ENCODE peak calls at places on chromosomes 2 and 18, in five cellular contexts. One of them, this sample, is unnamed. For H3K4me1, the result is how much of the 10 kb centered on the place peaks cover.

GRCh38 chr2:118374974-118375745 is 286.9 kb downstream of the INSIG2 start:
- DNase-seq in MM.1S: no peak
- DNase-seq in transverse colon: no peak
- DNase-seq in cardiac muscle cell: no peak
- DNase-seq in ovary: no peak
- DNase-seq in this sample: no peak

GRCh38 chr2:70931376-70932000 is 4.2 kb upstream of the ATP6V1B1 start:
- DNase-seq in MM.1S: no peak
- DNase-seq in ovary: no peak
- DNase-seq in transverse colon: no peak
- DNase-seq in cardiac muscle cell: no peak
- DNase-seq in this sample: no peak

GRCh38 chr2:129868151-129868550 is 111.3 kb upstream of the RAB6C start:
- DNase-seq in MM.1S: no peak
- DNase-seq in cardiac muscle cell: no peak
- DNase-seq in transverse colon: no peak
- DNase-seq in ovary: no peak
- DNase-seq in this sample: no peak

GRCh38 chr2:127324635-127325034 is 30.7 kb upstream of the ERCC3 start:
- DNase-seq in ovary: no peak
- DNase-seq in MM.1S: peak
- DNase-seq in cardiac muscle cell: peak
- DNase-seq in transverse colon: no peak
- DNase-seq in this sample: peak

GRCh38 chr2:127448526-127448925 is 30.3 kb downstream of the PROC start:
- DNase-seq in MM.1S: no peak
- DNase-seq in ovary: no peak
- DNase-seq in transverse colon: no peak
- DNase-seq in cardiac muscle cell: no peak
- DNase-seq in this sample: no peak

GRCh38 chr2:171547720-171548119 is 25.4 kb downstream of the CYBRD1 start:
- DNase-seq in cardiac muscle cell: no peak
- DNase-seq in MM.1S: no peak
- DNase-seq in transverse colon: no peak
- DNase-seq in ovary: no peak
- DNase-seq in this sample: no peak

GRCh38 chr2:202014328-202015034 is 19.2 kb upstream of the FZD7 start:
- DNase-seq in transverse colon: no peak
- DNase-seq in ovary: no peak
- DNase-seq in MM.1S: no peak
- DNase-seq in cardiac muscle cell: no peak
- DNase-seq in this sample: peak

GRCh38 chr18:31509571-31509970 is 11.6 kb downstream of the DSG2 start:
- DNase-seq in MM.1S: no peak
- DNase-seq in cardiac muscle cell: no peak
- DNase-seq in ovary: no peak
- DNase-seq in transverse colon: no peak
- DNase-seq in this sample: no peak

GRCh38 chr2:88828397-88829137 is 137.1 kb downstream of the RPIA start:
- DNase-seq in MM.1S: no peak
- DNase-seq in ovary: no peak
- DNase-seq in cardiac muscle cell: no peak
- DNase-seq in transverse colon: no peak
- DNase-seq in this sample: no peak

GRCh38 chr2:70779911-70780580 is 10.4 kb downstream of the FIGLA start:
- DNase-seq in transverse colon: no peak
- DNase-seq in ovary: no peak
- DNase-seq in cardiac muscle cell: no peak
- DNase-seq in MM.1S: no peak
- DNase-seq in this sample: no peak

GRCh38 chr2:180739070-180739469 is 241.3 kb upstream of the UBE2E3 start:
- DNase-seq in transverse colon: no peak
- DNase-seq in ovary: no peak
- DNase-seq in MM.1S: no peak
- DNase-seq in cardiac muscle cell: no peak
- DNase-seq in this sample: no peak

GRCh38 chr2:228181098-228182019 is at the start of gene SPHKAP:
- DNase-seq in ovary: no peak
- DNase-seq in cardiac muscle cell: peak
- DNase-seq in transverse colon: no peak
- DNase-seq in MM.1S: no peak
- DNase-seq in this sample: no peak
- H3K4me3 ChIP-seq in ovary: no peak
- H3K4me3 ChIP-seq in cardiac muscle cell: peak
- H3K4me3 ChIP-seq in transverse colon: no peak
- H3K4me3 ChIP-seq in MM.1S: no peak
- H3K4me3 ChIP-seq in this sample: no peak

DNA sequence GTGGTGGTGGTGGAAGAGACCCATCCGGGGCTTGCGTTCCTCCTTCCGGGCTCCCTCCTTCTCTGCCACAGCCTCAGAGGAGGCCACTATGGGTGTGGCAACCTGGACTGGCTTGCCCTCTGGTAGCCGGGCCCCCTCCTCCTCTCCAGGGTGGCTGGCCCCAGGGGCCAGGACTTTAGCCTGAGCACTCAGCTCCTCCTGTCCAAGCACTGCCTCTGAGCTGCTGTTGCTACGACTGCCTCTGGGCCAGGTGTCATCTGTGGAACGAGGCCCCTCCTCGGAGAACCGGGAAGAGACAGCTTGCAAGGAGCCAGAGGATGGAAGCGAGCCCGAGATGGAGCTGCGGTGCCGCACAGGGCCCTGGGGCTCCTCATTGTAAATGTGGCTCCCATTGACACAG is 16.7 kb upstream of the SFXN5 start:
- DNase-seq in cardiac muscle cell: no peak
- DNase-seq in MM.1S: no peak
- DNase-seq in ovary: no peak
- DNase-seq in transverse colon: no peak
- DNase-seq in this sample: no peak
- H3K4me1 ChIP-seq in cardiac muscle cell: under half
- H3K4me1 ChIP-seq in MM.1S: under half
- H3K4me1 ChIP-seq in ovary: under half
- H3K4me1 ChIP-seq in transverse colon: under half
- H3K4me1 ChIP-seq in this sample: under half

GRCh38 chr18:7873316-7873715 is 306.2 kb downstream of the PTPRM start:
- DNase-seq in transverse colon: no peak
- DNase-seq in MM.1S: no peak
- DNase-seq in cardiac muscle cell: no peak
- DNase-seq in ovary: no peak
- DNase-seq in this sample: no peak

GRCh38 chr18:7876354-7876753 is 309.2 kb downstream of the PTPRM start:
- DNase-seq in cardiac muscle cell: no peak
- DNase-seq in transverse colon: no peak
- DNase-seq in ovary: no peak
- DNase-seq in MM.1S: no peak
- DNase-seq in this sample: no peak

GRCh38 chr18:7871560-7872456 is 304.7 kb downstream of the PTPRM start:
- DNase-seq in MM.1S: no peak
- DNase-seq in transverse colon: no peak
- DNase-seq in cardiac muscle cell: no peak
- DNase-seq in ovary: no peak
- DNase-seq in this sample: no peak

GRCh38 chr18:7872569-7872968 is 305.5 kb downstream of the PTPRM start:
- DNase-seq in MM.1S: no peak
- DNase-seq in transverse colon: no peak
- DNase-seq in ovary: no peak
- DNase-seq in cardiac muscle cell: peak
- DNase-seq in this sample: no peak

DNA sequence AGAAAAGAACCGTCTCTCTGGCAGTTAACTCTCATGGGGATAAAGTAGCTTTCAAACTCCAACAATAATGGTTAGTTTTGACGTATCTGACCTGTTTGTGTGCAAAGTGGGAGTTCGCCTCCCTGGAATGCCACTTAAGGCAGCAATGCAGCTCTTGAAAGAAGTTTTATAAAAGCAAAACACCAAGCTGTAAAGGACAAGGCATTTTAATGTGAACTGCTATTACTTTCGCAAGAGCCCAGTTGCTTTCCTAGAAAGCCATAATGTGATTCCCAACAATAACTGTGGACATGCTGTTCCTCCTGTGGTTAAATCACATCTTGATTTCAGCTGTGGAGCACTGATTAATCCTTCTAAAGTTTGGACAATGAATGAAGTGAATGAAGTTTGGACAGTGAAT is 303.7 kb downstream of the PTPRM start:
- DNase-seq in cardiac muscle cell: no peak
- DNase-seq in MM.1S: no peak
- DNase-seq in transverse colon: no peak
- DNase-seq in ovary: no peak
- DNase-seq in this sample: no peak
- TF ChIP-seq CTCF in cardiac muscle cell: no peak
- TF ChIP-seq CTCF in MM.1S: no peak
- TF ChIP-seq CTCF in transverse colon: no peak
- TF ChIP-seq CTCF in ovary: no peak
- TF ChIP-seq CTCF in this sample: no peak

DNA sequence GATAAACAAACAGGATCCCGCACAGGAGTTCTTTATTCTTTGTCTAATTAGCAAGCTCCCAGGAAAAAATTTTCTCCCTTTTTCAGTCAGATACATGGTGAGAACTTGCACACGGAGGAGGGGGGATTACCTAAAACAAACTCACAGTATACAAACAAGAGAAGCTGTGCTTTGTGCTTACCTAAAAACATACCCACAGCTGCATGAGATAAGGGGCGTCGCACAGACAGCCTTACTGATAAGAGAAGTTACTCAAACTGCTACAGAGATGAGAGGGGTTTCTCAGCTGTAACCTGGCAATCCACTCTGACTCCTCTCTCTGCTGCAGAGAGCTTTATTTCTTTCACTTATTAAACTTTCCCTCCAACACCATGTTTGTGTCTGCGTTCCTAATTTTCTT is 32.9 kb upstream of the ST3GAL5 start:
- DNase-seq in ovary: no peak
- DNase-seq in MM.1S: no peak
- DNase-seq in cardiac muscle cell: no peak
- DNase-seq in transverse colon: no peak
- DNase-seq in this sample: no peak
- H3K4me3 ChIP-seq in ovary: no peak
- H3K4me3 ChIP-seq in MM.1S: no peak
- H3K4me3 ChIP-seq in cardiac muscle cell: no peak
- H3K4me3 ChIP-seq in transverse colon: no peak
- H3K4me3 ChIP-seq in this sample: no peak

GRCh38 chr2:55029098-55029497 is 21.2 kb downstream of the RTN4 start:
- DNase-seq in transverse colon: no peak
- DNase-seq in MM.1S: no peak
- DNase-seq in cardiac muscle cell: no peak
- DNase-seq in ovary: no peak
- DNase-seq in this sample: no peak
- H3K4me1 ChIP-seq in transverse colon: under half
- H3K4me1 ChIP-seq in MM.1S: under half
- H3K4me1 ChIP-seq in cardiac muscle cell: under half
- H3K4me1 ChIP-seq in ovary: under half
- H3K4me1 ChIP-seq in this sample: under half

GRCh38 chr2:226185613-226186211 is 613.9 kb downstream of the IRS1 start:
- DNase-seq in ovary: no peak
- DNase-seq in MM.1S: no peak
- DNase-seq in cardiac muscle cell: no peak
- DNase-seq in transverse colon: no peak
- DNase-seq in this sample: no peak
- TF ChIP-seq CTCF in ovary: no peak
- TF ChIP-seq CTCF in MM.1S: no peak
- TF ChIP-seq CTCF in cardiac muscle cell: no peak
- TF ChIP-seq CTCF in transverse colon: no peak
- TF ChIP-seq CTCF in this sample: no peak

GRCh38 chr2:241862093-241862492 is 3.4 kb upstream of the PDCD1 start:
- DNase-seq in cardiac muscle cell: no peak
- DNase-seq in transverse colon: no peak
- DNase-seq in ovary: peak
- DNase-seq in MM.1S: no peak
- DNase-seq in this sample: peak

GRCh38 chr2:241859436-241860183 is 916 bp upstream of the PDCD1 start:
- DNase-seq in MM.1S: peak
- DNase-seq in cardiac muscle cell: no peak
- DNase-seq in ovary: peak
- DNase-seq in transverse colon: peak
- DNase-seq in this sample: peak

GRCh38 chr2:241861264-241861663 is 2.6 kb upstream of the PDCD1 start:
- DNase-seq in ovary: no peak
- DNase-seq in cardiac muscle cell: no peak
- DNase-seq in transverse colon: no peak
- DNase-seq in MM.1S: no peak
- DNase-seq in this sample: no peak

GRCh38 chr2:241859017-241859435 is 332 bp upstream of the PDCD1 start:
- DNase-seq in ovary: no peak
- DNase-seq in cardiac muscle cell: no peak
- DNase-seq in MM.1S: no peak
- DNase-seq in transverse colon: no peak
- DNase-seq in this sample: peak

GRCh38 chr2:241860184-241861078 is 1.7 kb upstream of the PDCD1 start:
- DNase-seq in MM.1S: peak
- DNase-seq in ovary: peak
- DNase-seq in transverse colon: no peak
- DNase-seq in cardiac muscle cell: no peak
- DNase-seq in this sample: peak
- H3K4me3 ChIP-seq in MM.1S: peak
- H3K4me3 ChIP-seq in ovary: peak
- H3K4me3 ChIP-seq in transverse colon: no peak
- H3K4me3 ChIP-seq in cardiac muscle cell: no peak
- H3K4me3 ChIP-seq in this sample: no peak

GRCh38 chr2:46308081-46308480 is 10.9 kb downstream of the EPAS1 start:
- DNase-seq in MM.1S: no peak
- DNase-seq in cardiac muscle cell: no peak
- DNase-seq in transverse colon: no peak
- DNase-seq in ovary: no peak
- DNase-seq in this sample: no peak
- H3K4me1 ChIP-seq in MM.1S: under half
- H3K4me1 ChIP-seq in cardiac muscle cell: under half
- H3K4me1 ChIP-seq in transverse colon: half or more
- H3K4me1 ChIP-seq in ovary: under half
- H3K4me1 ChIP-seq in this sample: under half

DNA sequence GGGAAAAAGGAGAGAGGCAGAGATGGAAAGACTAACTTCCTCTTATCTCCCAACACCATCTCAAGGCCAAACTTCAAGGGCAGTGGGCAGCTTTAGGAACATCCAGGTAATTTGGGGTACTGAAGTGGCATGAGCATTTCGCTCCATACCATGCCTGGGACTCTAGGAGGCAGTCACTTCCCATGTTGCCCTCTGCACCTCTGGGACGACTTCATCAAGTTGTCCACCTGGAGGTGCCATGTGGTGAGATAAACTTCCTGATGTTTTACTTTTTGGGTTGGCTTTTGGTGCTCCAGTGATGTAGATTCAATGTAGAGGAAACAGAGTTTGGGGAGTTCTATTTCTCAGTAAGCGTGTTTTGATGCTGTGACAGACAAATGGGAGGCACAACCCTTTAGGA is 56.3 kb upstream of the UPP2 start:
- DNase-seq in ovary: no peak
- DNase-seq in MM.1S: no peak
- DNase-seq in cardiac muscle cell: no peak
- DNase-seq in transverse colon: peak
- DNase-seq in this sample: no peak
- TF ChIP-seq CTCF in ovary: no peak
- TF ChIP-seq CTCF in MM.1S: peak
- TF ChIP-seq CTCF in cardiac muscle cell: no peak
- TF ChIP-seq CTCF in transverse colon: peak
- TF ChIP-seq CTCF in this sample: peak

GRCh38 chr18:34543940-34544339 is 166.2 kb upstream of the DTNA start:
- DNase-seq in ovary: no peak
- DNase-seq in cardiac muscle cell: no peak
- DNase-seq in transverse colon: no peak
- DNase-seq in MM.1S: no peak
- DNase-seq in this sample: no peak
- H3K4me3 ChIP-seq in ovary: no peak
- H3K4me3 ChIP-seq in cardiac muscle cell: no peak
- H3K4me3 ChIP-seq in transverse colon: no peak
- H3K4me3 ChIP-seq in MM.1S: no peak
- H3K4me3 ChIP-seq in this sample: no peak